ENCODE peak calls at places on chromosomes 3 and 15, in four cellular contexts. One of them, this sample, is unnamed.

GRCh38 chr15:25987638-25988037 is 124.5 kb upstream of the ATP10A start:
- DNase-seq in sigmoid colon: no peak
- DNase-seq in GM23338: no peak
- DNase-seq in A549: no peak
- DNase-seq in this sample: no peak

GRCh38 chr15:69119692-69120395 is 40.6 kb upstream of the GLCE start:
- DNase-seq in GM23338: peak
- DNase-seq in sigmoid colon: no peak
- DNase-seq in A549: no peak
- DNase-seq in this sample: no peak

GRCh38 chr15:101807345-101807945 is 4.1 kb downstream of the OR4F6 start:
- DNase-seq in GM23338: no peak
- DNase-seq in sigmoid colon: no peak
- DNase-seq in A549: no peak
- DNase-seq in this sample: no peak

GRCh38 chr15:76235186-76235826 is 76.0 kb downstream of the ETFA start:
- DNase-seq in GM23338: peak
- DNase-seq in sigmoid colon: no peak
- DNase-seq in A549: peak
- DNase-seq in this sample: no peak

GRCh38 chr15:84826369-84826823 is 9.2 kb downstream of the ALPK3 start:
- DNase-seq in GM23338: peak
- DNase-seq in A549: peak
- DNase-seq in sigmoid colon: no peak
- DNase-seq in this sample: no peak

GRCh38 chr15:99564221-99565030 is 1.4 kb upstream of the MEF2A start:
- DNase-seq in A549: no peak
- DNase-seq in GM23338: no peak
- DNase-seq in sigmoid colon: peak
- DNase-seq in this sample: no peak

GRCh38 chr3:129286081-129286480 is 7.4 kb downstream of the HMCES start:
- DNase-seq in GM23338: no peak
- DNase-seq in sigmoid colon: no peak
- DNase-seq in A549: no peak
- DNase-seq in this sample: no peak

GRCh38 chr3:57158316-57158715 is 6.8 kb downstream of the IL17RD start:
- DNase-seq in GM23338: no peak
- DNase-seq in sigmoid colon: no peak
- DNase-seq in A549: no peak
- DNase-seq in this sample: no peak

GRCh38 chr15:38860682-38861081 is 296.1 kb upstream of the RASGRP1 start:
- DNase-seq in sigmoid colon: no peak
- DNase-seq in GM23338: no peak
- DNase-seq in A549: no peak
- DNase-seq in this sample: no peak

GRCh38 chr15:100841426-100841825 is 38.2 kb upstream of the ALDH1A3 start:
- DNase-seq in sigmoid colon: no peak
- DNase-seq in A549: no peak
- DNase-seq in GM23338: no peak
- DNase-seq in this sample: no peak

GRCh38 chr3:168088106-168088722 is 7.5 kb downstream of the GOLIM4 start:
- DNase-seq in A549: peak
- DNase-seq in sigmoid colon: no peak
- DNase-seq in GM23338: peak
- DNase-seq in this sample: peak
- TF ChIP-seq CTCF in A549: no peak
- TF ChIP-seq CTCF in sigmoid colon: no peak
- TF ChIP-seq CTCF in GM23338: peak
- TF ChIP-seq CTCF in this sample: peak

DNA sequence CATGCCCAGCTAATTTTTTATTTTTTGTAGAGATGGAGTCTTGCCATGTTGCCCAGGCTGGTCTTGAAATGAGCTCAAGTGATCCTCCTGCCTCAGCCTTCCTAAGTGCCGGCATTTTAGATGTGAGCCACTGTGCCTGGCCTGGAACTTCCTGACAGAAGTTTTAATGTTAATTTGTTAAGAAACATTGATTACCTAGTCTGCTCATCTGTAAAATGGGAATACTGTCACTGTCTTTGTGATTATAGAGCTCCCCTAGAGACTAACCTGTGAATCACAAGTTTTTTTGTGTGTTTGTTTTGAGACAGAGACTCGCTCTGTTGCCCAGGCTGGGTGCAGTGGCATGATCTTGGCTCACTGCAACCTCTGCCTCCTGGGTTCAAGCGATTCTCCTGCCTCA is 4.3 kb upstream of the EIF3J start:
- DNase-seq in sigmoid colon: no peak
- DNase-seq in GM23338: peak
- DNase-seq in A549: peak
- DNase-seq in this sample: no peak
- TF ChIP-seq CTCF in sigmoid colon: no peak
- TF ChIP-seq CTCF in GM23338: no peak
- TF ChIP-seq CTCF in A549: no peak
- TF ChIP-seq CTCF in this sample: peak

DNA sequence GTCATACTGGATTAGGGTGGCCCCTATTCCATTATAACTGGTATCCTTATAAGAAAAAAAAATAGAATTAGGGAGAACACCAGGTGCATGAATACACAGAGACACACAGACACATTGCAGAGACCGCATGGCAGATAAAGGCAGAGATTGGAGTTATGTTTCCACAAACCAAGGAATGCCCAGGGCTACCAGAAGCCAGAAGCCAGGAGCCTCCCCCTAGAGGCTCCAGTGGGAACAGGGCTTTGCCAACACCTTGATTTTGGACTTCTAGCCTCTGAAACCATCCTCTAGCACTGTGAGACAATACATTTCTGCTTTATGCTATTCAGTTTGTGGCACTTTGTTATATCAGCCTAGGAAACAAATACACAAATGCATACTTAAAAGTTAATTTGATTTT is 10.4 kb downstream of the GOLM2 start:
- DNase-seq in GM23338: peak
- DNase-seq in A549: peak
- DNase-seq in sigmoid colon: no peak
- DNase-seq in this sample: peak
- TF ChIP-seq CTCF in GM23338: peak
- TF ChIP-seq CTCF in A549: peak
- TF ChIP-seq CTCF in sigmoid colon: no peak
- TF ChIP-seq CTCF in this sample: peak

GRCh38 chr3:49489247-49489646 is 19.2 kb downstream of the DAG1 start:
- DNase-seq in sigmoid colon: no peak
- DNase-seq in GM23338: no peak
- DNase-seq in A549: no peak
- DNase-seq in this sample: no peak

DNA sequence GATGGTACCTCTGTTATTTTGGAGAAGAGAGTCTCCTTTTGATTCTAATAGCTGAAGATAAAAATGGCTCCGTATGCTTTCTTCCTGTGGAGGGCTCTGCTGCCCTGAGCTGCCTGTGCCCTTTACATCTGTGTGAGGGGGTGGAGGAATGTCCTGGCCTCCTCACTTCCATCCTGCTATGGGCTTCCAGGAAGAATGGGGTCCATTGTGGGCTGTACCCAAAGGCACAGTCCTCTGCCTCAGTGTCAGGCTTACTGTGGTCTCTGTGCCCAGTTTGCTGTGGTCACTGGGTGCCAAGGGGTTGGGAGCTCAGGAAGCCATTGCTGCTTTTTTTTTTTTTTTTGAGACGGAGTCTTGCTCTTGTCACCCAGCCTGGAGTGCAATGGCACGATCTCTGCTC is 14.4 kb downstream of the DAG1 start:
- DNase-seq in A549: no peak
- DNase-seq in GM23338: no peak
- DNase-seq in sigmoid colon: no peak
- DNase-seq in this sample: no peak
- TF ChIP-seq CTCF in A549: no peak
- TF ChIP-seq CTCF in GM23338: no peak
- TF ChIP-seq CTCF in sigmoid colon: no peak
- TF ChIP-seq CTCF in this sample: no peak

DNA sequence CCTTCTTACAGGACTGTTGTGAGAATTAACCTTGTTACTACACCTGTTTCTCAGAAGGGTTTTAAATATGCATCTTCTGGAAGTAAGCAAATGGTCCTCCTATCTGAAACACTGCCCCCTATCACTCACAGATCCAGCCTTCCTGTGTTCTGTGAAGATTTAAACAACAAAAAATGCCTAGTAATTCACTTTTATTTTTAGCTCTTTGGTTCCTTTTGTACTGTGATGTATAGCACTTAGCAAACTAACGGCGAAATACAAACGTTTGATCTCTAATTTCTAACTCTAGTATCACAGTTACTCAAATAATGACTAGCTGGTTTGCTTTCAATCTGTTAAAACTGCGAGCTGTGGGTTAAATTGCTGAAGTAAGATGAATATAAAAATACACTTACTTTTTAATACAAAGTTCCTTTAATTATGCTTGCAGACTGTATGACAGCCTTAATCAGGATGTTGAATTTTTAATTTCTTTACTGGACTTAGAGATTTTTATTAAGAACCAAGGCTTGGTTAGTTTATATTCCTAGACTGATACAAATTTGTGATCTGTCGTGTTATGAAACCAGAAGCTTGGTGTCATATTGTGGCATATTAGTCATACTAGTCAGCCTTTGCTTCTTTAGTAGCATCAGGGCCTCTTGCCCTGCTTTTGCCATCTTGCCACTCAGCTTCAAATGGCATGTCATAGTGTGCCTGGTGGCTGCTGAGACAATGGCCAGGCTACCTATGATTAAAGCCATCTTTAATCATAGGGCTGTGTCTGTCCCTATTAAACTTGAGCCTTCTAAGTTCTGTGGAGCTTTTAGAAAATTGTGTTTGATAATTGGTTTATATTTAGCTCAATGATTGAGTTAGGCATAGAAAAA is 9.2 kb downstream of the EIF3J start:
- DNase-seq in A549: no peak
- DNase-seq in GM23338: peak
- DNase-seq in sigmoid colon: no peak
- DNase-seq in this sample: peak
- TF ChIP-seq CTCF in A549: peak
- TF ChIP-seq CTCF in GM23338: peak
- TF ChIP-seq CTCF in sigmoid colon: no peak
- TF ChIP-seq CTCF in this sample: peak

GRCh38 chr3:68866157-68866556 is 66.2 kb downstream of the TAFA4 start:
- DNase-seq in sigmoid colon: no peak
- DNase-seq in A549: no peak
- DNase-seq in GM23338: peak
- DNase-seq in this sample: no peak
- TF ChIP-seq CTCF in sigmoid colon: no peak
- TF ChIP-seq CTCF in A549: no peak
- TF ChIP-seq CTCF in GM23338: peak
- TF ChIP-seq CTCF in this sample: no peak

GRCh38 chr3:170477395-170477794 is 58.7 kb downstream of the CLDN11 start:
- DNase-seq in GM23338: no peak
- DNase-seq in A549: no peak
- DNase-seq in sigmoid colon: no peak
- DNase-seq in this sample: no peak

GRCh38 chr3:170476291-170476690 is 57.6 kb downstream of the CLDN11 start:
- DNase-seq in A549: no peak
- DNase-seq in GM23338: no peak
- DNase-seq in sigmoid colon: no peak
- DNase-seq in this sample: no peak

GRCh38 chr3:170483485-170484262 is 65.0 kb downstream of the CLDN11 start:
- DNase-seq in sigmoid colon: no peak
- DNase-seq in A549: no peak
- DNase-seq in GM23338: peak
- DNase-seq in this sample: no peak

GRCh38 chr3:170482199-170482598 is 63.5 kb downstream of the CLDN11 start:
- DNase-seq in GM23338: no peak
- DNase-seq in A549: no peak
- DNase-seq in sigmoid colon: no peak
- DNase-seq in this sample: no peak

DNA sequence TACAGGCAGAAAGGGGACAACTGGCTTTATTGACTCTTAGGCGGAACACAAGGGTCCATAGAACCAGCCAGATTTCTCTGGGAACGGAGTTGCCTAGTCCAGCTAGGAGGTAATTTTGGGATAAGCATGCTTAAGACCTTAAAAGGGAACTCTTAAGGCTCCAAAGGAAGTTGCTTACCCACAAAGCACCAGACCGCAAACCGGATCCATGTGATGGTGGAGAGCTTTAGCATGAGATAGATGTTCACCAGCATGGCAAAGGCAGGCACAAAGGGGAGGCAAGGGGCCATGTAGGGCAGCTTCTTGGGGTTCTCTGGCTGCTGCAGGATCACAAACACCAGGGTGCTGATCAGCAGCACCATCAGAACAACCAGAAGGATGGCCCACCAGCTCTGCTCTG is 61.4 kb downstream of the CLDN11 start:
- DNase-seq in sigmoid colon: no peak
- DNase-seq in GM23338: no peak
- DNase-seq in A549: no peak
- DNase-seq in this sample: no peak
- TF ChIP-seq CTCF in sigmoid colon: no peak
- TF ChIP-seq CTCF in GM23338: no peak
- TF ChIP-seq CTCF in A549: no peak
- TF ChIP-seq CTCF in this sample: no peak

GRCh38 chr3:65344444-65344843 is 656.6 kb upstream of the ADAMTS9 start:
- DNase-seq in A549: no peak
- DNase-seq in sigmoid colon: no peak
- DNase-seq in GM23338: peak
- DNase-seq in this sample: no peak

GRCh38 chr3:65343031-65343430 is 655.2 kb upstream of the ADAMTS9 start:
- DNase-seq in A549: no peak
- DNase-seq in GM23338: no peak
- DNase-seq in sigmoid colon: no peak
- DNase-seq in this sample: no peak

GRCh38 chr3:65344846-65345245 is 657.0 kb upstream of the ADAMTS9 start:
- DNase-seq in GM23338: no peak
- DNase-seq in A549: no peak
- DNase-seq in sigmoid colon: no peak
- DNase-seq in this sample: no peak

GRCh38 chr3:65343736-65344135 is 655.9 kb upstream of the ADAMTS9 start:
- DNase-seq in A549: no peak
- DNase-seq in sigmoid colon: no peak
- DNase-seq in GM23338: no peak
- DNase-seq in this sample: no peak

DNA sequence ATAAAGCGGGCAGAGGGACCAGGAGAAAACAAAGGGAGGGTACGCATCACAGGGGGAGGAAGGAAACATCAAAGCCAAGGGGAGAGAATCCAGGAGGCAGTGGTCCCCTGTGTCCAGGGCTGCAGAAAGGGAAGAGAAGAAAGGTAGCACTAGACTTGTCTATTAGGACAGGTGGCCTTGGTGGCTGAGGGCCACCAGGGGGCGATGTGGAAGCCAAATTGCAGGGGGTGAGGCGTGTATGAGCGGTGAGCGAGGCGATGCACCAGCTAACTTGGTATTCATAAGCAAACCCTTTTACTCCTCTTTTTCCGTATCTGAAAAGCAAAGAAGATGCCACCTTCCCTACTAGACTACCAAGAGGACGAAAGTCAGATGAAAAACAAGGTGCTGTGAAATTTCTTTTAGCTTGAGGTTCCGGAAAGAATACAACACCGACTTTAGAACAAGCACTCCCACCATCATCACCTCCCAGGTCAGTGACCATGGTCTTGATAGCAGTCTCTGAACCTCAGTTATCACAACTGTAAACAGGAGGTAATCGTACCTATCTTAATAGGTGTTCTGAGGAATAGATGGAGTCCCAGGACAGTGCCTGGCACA is 654.4 kb upstream of the ADAMTS9 start:
- DNase-seq in GM23338: peak
- DNase-seq in A549: peak
- DNase-seq in sigmoid colon: no peak
- DNase-seq in this sample: peak
- TF ChIP-seq CTCF in GM23338: peak
- TF ChIP-seq CTCF in A549: peak
- TF ChIP-seq CTCF in sigmoid colon: no peak
- TF ChIP-seq CTCF in this sample: peak